ENCODE peak calls at places on chromosomes 1 and 21, in four cellular contexts. U is germinal center, H is hepatocyte, Y is sciatic nerve. X is an unnamed sample.
A peak's percentile ranks its signal among the peaks of the same experiment; 100 is the strongest.

GRCh38 chr1:210250665-210250997 is 18.0 kb downstream of the SERTAD4 start:
- DNase-seq in U (peak; percentile 18), H (peak; percentile 46), Y (no peak), X (no peak)

GRCh38 chr1:46473991-46474390 is 15.6 kb upstream of the DMBX1 start:
- DNase-seq in U (no peak), H (no peak), Y (no peak), X (no peak)

GRCh38 chr1:240906477-240906876 is 294.5 kb upstream of the GREM2 start:
- DNase-seq in U (no peak), H (peak; percentile 52), Y (no peak), X (peak; percentile 25)

GRCh38 chr1:94884101-94884875 is 42.6 kb downstream of the CNN3 start:
- DNase-seq in U (no peak), H (peak; percentile 75), Y (peak; percentile 63), X (peak; percentile 61)

GRCh38 chr1:30982937-30983336 is 74.4 kb upstream of the SDC3 start:
- DNase-seq in U (peak; percentile 18), H (no peak), Y (no peak), X (no peak)

GRCh38 chr1:248782311-248782887 is 26.8 kb upstream of the LYPD8 start:
- DNase-seq in U (no peak), H (no peak), Y (no peak), X (no peak)

GRCh38 chr1:167548059-167548932 is 5.3 kb downstream of the CREG1 start:
- DNase-seq in U (no peak), H (no peak), Y (no peak), X (peak; percentile 39)

GRCh38 chr1:173149887-173150286 is 57.2 kb downstream of the TNFSF4 start:
- DNase-seq in U (no peak), H (peak; percentile 41), Y (no peak), X (peak; percentile 56)

GRCh38 chr1:212760126-212760823 is 31.3 kb downstream of the NSL1 start:
- DNase-seq in U (peak; percentile 15), H (peak; percentile 12), Y (no peak), X (no peak)

GRCh38 chr1:225651872-225652725 is 824 bp downstream of the ENAH start:
- DNase-seq in U (no peak), H (peak; percentile 68), Y (no peak), X (no peak)

GRCh38 chr1:217373761-217374701 is 256.9 kb downstream of the GPATCH2 start:
- DNase-seq in U (no peak), H (no peak), Y (no peak), X (no peak)

GRCh38 chr1:153614189-153614900 is 1.4 kb upstream of the S100A16 start:
- DNase-seq in U (no peak), H (no peak), Y (no peak), X (no peak)

GRCh38 chr21:39041815-39042214 is 141.4 kb downstream of the PSMG1 start:
- DNase-seq in U (no peak), H (no peak), Y (no peak), X (no peak)

GRCh38 chr1:67803380-67804279 is 29.6 kb downstream of the GNG12 start:
- DNase-seq in U (no peak), H (no peak), Y (no peak), X (no peak)

GRCh38 chr1:33256701-33257387 is 552 bp downstream of the ZNF362 start:
- DNase-seq in U (peak; percentile 64), H (peak; percentile 79), Y (no peak), X (peak; percentile 69)

GRCh38 chr1:33653226-33653625 is 180.8 kb downstream of the ZSCAN20 start:
- DNase-seq in U (no peak), H (no peak), Y (no peak), X (no peak)

GRCh38 chr1:3161130-3161840 is 92.3 kb downstream of the PRDM16 start:
- DNase-seq in U (no peak), H (no peak), Y (no peak), X (no peak)

GRCh38 chr1:23908453-23909341 is 4.5 kb downstream of the CNR2 start:
- DNase-seq in U (peak; percentile 63), H (no peak), Y (no peak), X (no peak)

GRCh38 chr21:37164742-37165141 is 91.7 kb downstream of the TTC3 start:
- DNase-seq in U (no peak), H (no peak), Y (no peak), X (no peak)

GRCh38 chr1:3594706-3595377 is 16.5 kb downstream of the MEGF6 start:
- DNase-seq in U (no peak), H (no peak), Y (no peak), X (no peak)

GRCh38 chr1:4611708-4612349 is 42.6 kb upstream of the AJAP1 start:
- DNase-seq in U (no peak), H (no peak), Y (no peak), X (no peak)

GRCh38 chr1:163388970-163389369 is 67.2 kb downstream of the NUF2 start:
- DNase-seq in U (no peak), H (no peak), Y (no peak), X (no peak)

GRCh38 chr1:39926343-39926769 is 24.6 kb upstream of the MYCL start:
- DNase-seq in U (no peak), H (no peak), Y (no peak), X (no peak)

GRCh38 chr1:247352175-247352574 is 20.5 kb upstream of the ZNF496 start:
- DNase-seq in U (no peak), H (no peak), Y (no peak), X (no peak)